ENCODE peak calls at places on chromosome 15, in six cellular contexts. K is psoas muscle, I is esophagus squamous epithelium, P is body of pancreas, E is kidney, B is A549. U is an unnamed sample.

GRCh38 chr15:48632651-48633050 is 12.9 kb downstream of the FBN1 start:
- DNase-seq in K (no peak), I (no peak), P (no peak), E (no peak), B (no peak), U (no peak)

GRCh38 chr15:94327356-94327936 is 96.1 kb downstream of the MCTP2 start:
- DNase-seq in K (no peak), I (no peak), P (no peak), E (no peak), B (peak), U (peak)

GRCh38 chr15:27238209-27238608 is 267.2 kb downstream of the GABRG3 start:
- DNase-seq in K (no peak), I (no peak), P (no peak), E (no peak), B (no peak), U (no peak)

GRCh38 chr15:78208887-78209645 is 25.3 kb downstream of the ACSBG1 start:
- DNase-seq in K (no peak), I (no peak), P (peak), E (no peak), B (no peak), U (no peak)

GRCh38 chr15:45393851-45394250 is 15.5 kb upstream of the GATM start:
- DNase-seq in K (no peak), I (no peak), P (peak), E (no peak), B (no peak), U (no peak)

GRCh38 chr15:38652998-38653397 is 88.4 kb upstream of the RASGRP1 start:
- DNase-seq in K (no peak), I (no peak), P (no peak), E (no peak), B (no peak), U (no peak)

GRCh38 chr15:68252925-68253534 is 23.5 kb upstream of the CLN6 start:
- DNase-seq in K (no peak), I (no peak), P (peak), E (no peak), B (peak), U (peak)

GRCh38 chr15:76776480-76776879 is 128.7 kb downstream of the SCAPER start:
- DNase-seq in K (no peak), I (no peak), P (no peak), E (no peak), B (no peak), U (no peak)

GRCh38 chr15:36959746-36960145 is 140.6 kb downstream of the MEIS2 start:
- DNase-seq in K (no peak), I (no peak), P (no peak), E (no peak), B (no peak), U (no peak)

GRCh38 chr15:82312611-82313349 is 36.5 kb downstream of the GOLGA6L10 start:
- DNase-seq in K (no peak), I (no peak), P (no peak), E (no peak), B (no peak), U (peak)

GRCh38 chr15:49721091-49721490 is 100.2 kb downstream of the DTWD1 start:
- DNase-seq in K (no peak), I (no peak), P (no peak), E (no peak), B (no peak), U (no peak)

GRCh38 chr15:39273805-39274411 is 307.0 kb upstream of the THBS1 start:
- DNase-seq in K (no peak), I (no peak), P (peak), E (no peak), B (peak), U (peak)

GRCh38 chr15:71752604-71753289 is 57.6 kb upstream of the NR2E3 start:
- DNase-seq in K (peak), I (no peak), P (peak), E (no peak), B (peak), U (peak)

GRCh38 chr15:60858511-60859085 is 370.5 kb downstream of the RORA start:
- DNase-seq in K (no peak), I (no peak), P (no peak), E (no peak), B (no peak), U (no peak)

GRCh38 chr15:75446146-75446545 is 5.3 kb downstream of the SIN3A start:
- DNase-seq in K (no peak), I (no peak), P (no peak), E (no peak), B (no peak), U (no peak)

GRCh38 chr15:73357999-73358665 is 10.6 kb downstream of the HCN4 start:
- DNase-seq in K (no peak), I (no peak), P (peak), E (no peak), B (no peak), U (no peak)

GRCh38 chr15:94098877-94099606 is 132.3 kb upstream of the MCTP2 start:
- DNase-seq in K (no peak), I (no peak), P (no peak), E (no peak), B (no peak), U (no peak)

GRCh38 chr15:48330855-48331795 is at the start of gene DUT:
- DNase-seq in K (peak), I (peak), P (peak), E (peak), B (peak), U (peak)

GRCh38 chr15:100105101-100105500 is 236.7 kb downstream of the ADAMTS17 start:
- DNase-seq in K (no peak), I (no peak), P (no peak), E (no peak), B (no peak), U (no peak)

GRCh38 chr15:67183443-67184169 is 70.9 kb downstream of the AAGAB start:
- DNase-seq in K (peak), I (no peak), P (no peak), E (no peak), B (no peak), U (no peak)

GRCh38 chr15:71051539-71051938 is 63.7 kb upstream of the THSD4 start:
- DNase-seq in K (no peak), I (no peak), P (no peak), E (no peak), B (no peak), U (peak)

GRCh38 chr15:100759698-100760356 is 119.8 kb upstream of the ALDH1A3 start:
- DNase-seq in K (no peak), I (no peak), P (peak), E (no peak), B (peak), U (peak)

GRCh38 chr15:39777497-39777896 is 5.1 kb downstream of the FSIP1 start:
- DNase-seq in K (no peak), I (no peak), P (no peak), E (no peak), B (no peak), U (no peak)

GRCh38 chr15:60120100-60120499 is 116.0 kb downstream of the FOXB1 start:
- DNase-seq in K (no peak), I (no peak), P (no peak), E (no peak), B (no peak), U (no peak)

GRCh38 chr15:67501177-67501835 is 19.6 kb upstream of the C15orf61 start:
- DNase-seq in K (no peak), I (no peak), P (no peak), E (no peak), B (no peak), U (peak)

GRCh38 chr15:38558714-38559059 is 5.9 kb downstream of the RASGRP1 start:
- DNase-seq in K (no peak), I (no peak), P (no peak), E (no peak), B (no peak), U (peak)

GRCh38 chr15:85769182-85769900 is 25.4 kb downstream of the KLHL25 start:
- DNase-seq in K (no peak), I (no peak), P (no peak), E (no peak), B (no peak), U (no peak)

GRCh38 chr15:74995779-74996765 is 709 bp downstream of the SCAMP5 start:
- DNase-seq in K (peak), I (no peak), P (peak), E (no peak), B (no peak), U (no peak)

GRCh38 chr15:25910832-25911231 is 47.7 kb upstream of the ATP10A start:
- DNase-seq in K (no peak), I (no peak), P (no peak), E (no peak), B (no peak), U (no peak)

GRCh38 chr15:87123676-87124382 is 1044.2 kb downstream of the AGBL1 start:
- DNase-seq in K (no peak), I (no peak), P (no peak), E (no peak), B (no peak), U (no peak)

GRCh38 chr15:80367661-80368060 is 36.5 kb upstream of the ARNT2 start:
- DNase-seq in K (no peak), I (no peak), P (no peak), E (no peak), B (no peak), U (no peak)

GRCh38 chr15:43239732-43240491 is 19.1 kb upstream of the EPB42 start:
- DNase-seq in K (no peak), I (no peak), P (no peak), E (no peak), B (no peak), U (no peak)

GRCh38 chr15:70906842-70907241 is 14.2 kb downstream of the LRRC49 start:
- DNase-seq in K (no peak), I (no peak), P (no peak), E (no peak), B (no peak), U (peak)

GRCh38 chr15:85404922-85405293 is 24.5 kb downstream of the AKAP13 start:
- DNase-seq in K (no peak), I (no peak), P (no peak), E (no peak), B (no peak), U (peak)

GRCh38 chr15:69533504-69533903 is 80.9 kb downstream of the RPLP1 start:
- DNase-seq in K (no peak), I (no peak), P (no peak), E (no peak), B (no peak), U (no peak)

GRCh38 chr15:69530234-69530633 is 77.6 kb downstream of the RPLP1 start:
- DNase-seq in K (no peak), I (no peak), P (no peak), E (no peak), B (no peak), U (no peak)

GRCh38 chr15:69532066-69532465 is 79.4 kb downstream of the RPLP1 start:
- DNase-seq in K (no peak), I (no peak), P (no peak), E (no peak), B (no peak), U (no peak)

GRCh38 chr15:69532856-69533255 is 80.2 kb downstream of the RPLP1 start:
- DNase-seq in K (no peak), I (no peak), P (no peak), E (no peak), B (no peak), U (no peak)

DNA sequence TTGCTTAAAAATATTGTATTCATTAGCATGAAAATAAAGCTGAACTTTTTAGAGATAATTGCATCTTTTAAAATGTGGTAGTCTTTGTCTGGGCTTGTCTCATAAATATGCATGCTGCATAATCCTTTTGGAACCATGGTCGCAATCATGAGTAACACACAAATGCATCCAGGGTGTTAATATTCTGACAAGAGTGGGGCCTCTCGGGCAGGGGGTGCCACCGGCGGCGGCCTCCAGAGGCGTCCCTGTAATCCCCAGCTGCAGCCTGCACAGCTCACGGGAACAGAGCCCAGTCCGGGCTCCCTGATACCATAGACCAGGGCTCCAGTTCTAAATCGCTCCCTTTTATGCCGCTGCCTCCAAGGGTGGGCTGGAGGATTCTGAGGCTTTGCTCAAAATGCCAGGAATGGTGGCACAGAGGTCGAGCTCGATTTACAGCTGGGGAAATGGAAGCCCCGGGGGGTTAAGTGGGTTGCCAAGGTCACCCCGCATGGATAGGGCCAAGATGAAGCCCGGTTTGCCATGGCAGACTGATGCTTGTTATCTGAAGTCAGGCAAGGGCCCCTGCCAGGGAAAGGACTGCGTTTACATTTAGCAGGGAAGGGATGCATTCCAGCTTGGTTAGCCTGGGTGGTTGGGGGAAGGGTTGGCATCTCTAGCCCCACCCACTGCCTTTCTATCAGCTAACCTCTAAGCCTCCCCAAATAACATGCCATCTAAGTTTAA is 78.8 kb downstream of the RPLP1 start:
- DNase-seq in K (no peak), I (no peak), P (no peak), E (no peak), B (no peak), U (no peak)
- H3K4me3 ChIP-seq in K (no peak), I (no peak), P (no peak), E (no peak), B (no peak), U (no peak)

GRCh38 chr15:62125763-62126162 is 39.3 kb downstream of the C2CD4B start:
- DNase-seq in K (no peak), I (no peak), P (peak), E (no peak), B (no peak), U (peak)
- TF ChIP-seq CTCF in K (peak), I (no peak), P (peak), E (peak), B (peak), U (peak)

GRCh38 chr15:65289261-65289854 is 2.7 kb upstream of the PARP16 start:
- DNase-seq in K (no peak), I (no peak), P (no peak), E (no peak), B (no peak), U (no peak)

GRCh38 chr15:65286069-65286703 is 497 bp downstream of the PARP16 start:
- DNase-seq in K (no peak), I (no peak), P (peak), E (peak), B (no peak), U (peak)

GRCh38 chr15:65286704-65287514 is at the start of gene PARP16:
- DNase-seq in K (peak), I (peak), P (peak), E (peak), B (peak), U (peak)

GRCh38 chr15:65285291-65286068 is 1.2 kb downstream of the PARP16 start:
- DNase-seq in K (no peak), I (no peak), P (no peak), E (no peak), B (no peak), U (no peak)

GRCh38 chr15:65287515-65287845 is 797 bp upstream of the PARP16 start:
- DNase-seq in K (no peak), I (no peak), P (no peak), E (no peak), B (no peak), U (peak)
- H3K4me3 ChIP-seq in K (peak), I (no peak), P (no peak), E (no peak), B (peak), U (no peak)

GRCh38 chr15:64891546-64891945 is 20.2 kb upstream of the ANKDD1A start:
- DNase-seq in K (no peak), I (no peak), P (no peak), E (peak), B (no peak), U (no peak)

GRCh38 chr15:64892850-64893403 is 18.8 kb upstream of the ANKDD1A start:
- DNase-seq in K (no peak), I (no peak), P (no peak), E (peak), B (no peak), U (no peak)

GRCh38 chr15:64883997-64884511 is 27.6 kb upstream of the ANKDD1A start:
- DNase-seq in K (peak), I (no peak), P (peak), E (peak), B (peak), U (peak)

GRCh38 chr15:64883097-64883581 is 28.6 kb upstream of the ANKDD1A start:
- DNase-seq in K (no peak), I (no peak), P (no peak), E (no peak), B (no peak), U (peak)

GRCh38 chr15:64888336-64888735 is 23.4 kb upstream of the ANKDD1A start:
- DNase-seq in K (no peak), I (no peak), P (no peak), E (no peak), B (no peak), U (no peak)
- TF ChIP-seq CTCF in K (no peak), I (no peak), P (no peak), E (no peak), B (no peak), U (no peak)

GRCh38 chr15:93030430-93031102 is 58.4 kb downstream of the RGMA start:
- DNase-seq in K (peak), I (no peak), P (peak), E (peak), B (peak), U (peak)

GRCh38 chr15:93027413-93027812 is 61.6 kb downstream of the RGMA start:
- DNase-seq in K (no peak), I (no peak), P (no peak), E (peak), B (no peak), U (no peak)

GRCh38 chr15:93028111-93028631 is 60.8 kb downstream of the RGMA start:
- DNase-seq in K (no peak), I (no peak), P (peak), E (peak), B (no peak), U (peak)

GRCh38 chr15:93029613-93030429 is 59.2 kb downstream of the RGMA start:
- DNase-seq in K (peak), I (no peak), P (peak), E (peak), B (no peak), U (peak)

GRCh38 chr15:93028632-93029612 is 60.1 kb downstream of the RGMA start:
- DNase-seq in K (peak), I (no peak), P (peak), E (peak), B (no peak), U (peak)
- H3K4me3 ChIP-seq in K (peak), I (no peak), P (no peak), E (no peak), B (no peak), U (no peak)

DNA sequence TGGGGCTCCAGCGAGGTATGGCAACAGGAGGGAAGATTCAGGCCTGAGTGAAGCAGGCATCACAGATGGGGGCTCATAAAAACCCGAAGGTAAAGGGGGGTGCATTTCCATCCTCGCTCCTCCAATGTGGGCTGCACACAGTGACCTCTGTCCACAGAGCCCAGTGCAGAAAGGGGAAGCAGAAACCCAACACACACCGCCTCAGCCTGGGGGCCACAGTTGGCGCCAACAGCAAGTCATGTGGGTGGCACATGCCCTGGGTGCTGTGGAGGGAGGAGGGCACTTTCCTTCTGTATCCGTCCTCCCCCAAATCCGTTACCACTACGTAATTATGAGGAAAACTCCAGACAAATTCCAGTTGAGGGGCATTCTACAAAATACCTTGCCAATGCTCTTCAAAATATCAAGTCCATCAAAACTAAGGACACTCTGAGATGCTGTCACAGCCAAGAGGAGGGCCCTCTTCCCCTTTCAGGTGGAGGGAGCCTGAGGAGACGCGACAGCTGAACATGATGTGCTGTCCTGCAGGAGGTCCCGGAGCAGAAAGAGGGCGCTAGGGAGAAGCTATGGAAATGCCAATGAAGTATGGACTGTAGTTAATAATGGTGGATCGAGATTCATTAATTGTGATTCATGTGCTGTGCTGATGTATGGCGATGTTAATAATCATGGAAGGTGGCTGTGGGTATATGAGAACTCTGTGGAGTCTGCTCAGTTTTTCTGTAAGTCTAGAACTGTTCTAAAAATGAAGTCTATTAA is 16.4 kb downstream of the APBA2 start:
- DNase-seq in K (no peak), I (no peak), P (no peak), E (no peak), B (no peak), U (no peak)
- TF ChIP-seq CTCF in K (no peak), I (no peak), P (no peak), E (no peak), B (peak), U (peak)